ENCODE peak calls at places on chromosomes 7 and 10, in five cellular contexts. H, C, N, Q and E are unnamed samples.

GRCh38 chr7:80182630-80183276 is 48.1 kb downstream of the GNAI1 start:
- DNase-seq in H (no peak), C (peak; percentile 62), N (no peak), Q (no peak), E (no peak)

GRCh38 chr7:55193245-55193644 is 171.9 kb upstream of the LANCL2 start:
- DNase-seq in H (no peak), C (no peak), N (no peak), Q (no peak), E (no peak)

GRCh38 chr10:3671431-3671955 is 113.5 kb downstream of the KLF6 start:
- DNase-seq in H (no peak), C (no peak), N (no peak), Q (no peak), E (no peak)

GRCh38 chr7:27184342-27185012 is 555 bp downstream of the HOXA11 start:
- DNase-seq in H (no peak), C (peak; percentile 36), N (no peak), Q (no peak), E (no peak)

GRCh38 chr7:707296-708000 is 19.1 kb upstream of the DNAAF5 start:
- DNase-seq in H (no peak), C (no peak), N (no peak), Q (no peak), E (no peak)

GRCh38 chr7:29269941-29270340 is 75.4 kb downstream of the CHN2 start:
- DNase-seq in H (no peak), C (no peak), N (no peak), Q (no peak), E (no peak)

GRCh38 chr7:30778246-30779025 is 7.2 kb downstream of the MINDY4 start:
- DNase-seq in H (no peak), C (no peak), N (no peak), Q (peak; percentile 84), E (no peak)

GRCh38 chr7:69564454-69565417 is 33.5 kb upstream of the AUTS2 start:
- DNase-seq in H (no peak), C (no peak), N (peak; percentile 92), Q (no peak), E (peak; percentile 71)

GRCh38 chr10:129932996-129933395 is 31.1 kb downstream of the EBF3 start:
- DNase-seq in H (no peak), C (no peak), N (no peak), Q (no peak), E (no peak)